ENCODE peak calls at places on chromosomes 7 and 10, in four cellular contexts. One of them, this sample, is unnamed.

GRCh38 chr10:63595072-63595471 is 73.9 kb downstream of the REEP3 start:
- DNase-seq in BJ: no peak
- DNase-seq in brain microvascular endothelial cell: no peak
- DNase-seq in CD8-positive, alpha-beta T cell: no peak
- DNase-seq in this sample: no peak

GRCh38 chr7:136517971-136518370 is 350.5 kb upstream of the CHRM2 start:
- DNase-seq in BJ: no peak
- DNase-seq in brain microvascular endothelial cell: no peak
- DNase-seq in CD8-positive, alpha-beta T cell: no peak
- DNase-seq in this sample: no peak

GRCh38 chr10:1744524-1744923 is 7.2 kb upstream of the ADARB2 start:
- DNase-seq in BJ: no peak
- DNase-seq in brain microvascular endothelial cell: no peak
- DNase-seq in CD8-positive, alpha-beta T cell: no peak
- DNase-seq in this sample: no peak

GRCh38 chr10:62426086-62426485 is 51.9 kb downstream of the ZNF365 start:
- DNase-seq in BJ: no peak
- DNase-seq in brain microvascular endothelial cell: no peak
- DNase-seq in CD8-positive, alpha-beta T cell: no peak
- DNase-seq in this sample: peak; percentile 92

GRCh38 chr10:79292789-79293746 is 54.2 kb upstream of the PPIF start:
- DNase-seq in BJ: no peak
- DNase-seq in brain microvascular endothelial cell: no peak
- DNase-seq in CD8-positive, alpha-beta T cell: no peak
- DNase-seq in this sample: no peak

GRCh38 chr10:62733654-62734293 is 70.7 kb upstream of the ADO start:
- DNase-seq in BJ: no peak
- DNase-seq in brain microvascular endothelial cell: no peak
- DNase-seq in CD8-positive, alpha-beta T cell: no peak
- DNase-seq in this sample: no peak

GRCh38 chr10:124744688-124745055 is 494 bp upstream of the FAM53B start:
- DNase-seq in BJ: no peak
- DNase-seq in brain microvascular endothelial cell: peak; percentile 56
- DNase-seq in CD8-positive, alpha-beta T cell: no peak
- DNase-seq in this sample: peak; percentile 54

GRCh38 chr7:50068026-50068425 is 25.0 kb downstream of the ZPBP start:
- DNase-seq in BJ: no peak
- DNase-seq in brain microvascular endothelial cell: no peak
- DNase-seq in CD8-positive, alpha-beta T cell: no peak
- DNase-seq in this sample: peak; percentile 18

GRCh38 chr10:42637648-42638052 is 720 bp downstream of the ZNF33B start:
- DNase-seq in BJ: no peak
- DNase-seq in brain microvascular endothelial cell: no peak
- DNase-seq in CD8-positive, alpha-beta T cell: no peak
- DNase-seq in this sample: no peak

GRCh38 chr7:128236924-128237586 is 4.0 kb upstream of the LEP start:
- DNase-seq in BJ: peak; percentile 50
- DNase-seq in brain microvascular endothelial cell: peak; percentile 84
- DNase-seq in CD8-positive, alpha-beta T cell: no peak
- DNase-seq in this sample: peak; percentile 19

GRCh38 chr7:79806161-79806734 is 328.4 kb upstream of the GNAI1 start:
- DNase-seq in BJ: no peak
- DNase-seq in brain microvascular endothelial cell: peak; percentile 22
- DNase-seq in CD8-positive, alpha-beta T cell: no peak
- DNase-seq in this sample: no peak

GRCh38 chr10:4812041-4812440 is 14.0 kb upstream of the AKR1E2 start:
- DNase-seq in BJ: no peak
- DNase-seq in brain microvascular endothelial cell: no peak
- DNase-seq in CD8-positive, alpha-beta T cell: no peak
- DNase-seq in this sample: no peak

GRCh38 chr10:85311599-85312337 is 983.4 kb downstream of the CCSER2 start:
- DNase-seq in BJ: no peak
- DNase-seq in brain microvascular endothelial cell: no peak
- DNase-seq in CD8-positive, alpha-beta T cell: no peak
- DNase-seq in this sample: no peak

GRCh38 chr10:28768227-28768626 is 90.9 kb downstream of the BAMBI start:
- DNase-seq in BJ: no peak
- DNase-seq in brain microvascular endothelial cell: no peak
- DNase-seq in CD8-positive, alpha-beta T cell: no peak
- DNase-seq in this sample: no peak

GRCh38 chr10:35961501-35961900 is 319.4 kb upstream of the FZD8 start:
- DNase-seq in BJ: no peak
- DNase-seq in brain microvascular endothelial cell: peak; percentile 65
- DNase-seq in CD8-positive, alpha-beta T cell: no peak
- DNase-seq in this sample: peak; percentile 34

GRCh38 chr7:112882506-112882905 is 92.3 kb upstream of the TMEM168 start:
- DNase-seq in BJ: no peak
- DNase-seq in brain microvascular endothelial cell: no peak
- DNase-seq in CD8-positive, alpha-beta T cell: no peak
- DNase-seq in this sample: no peak

GRCh38 chr7:124155400-124156022 is 122.6 kb upstream of the TMEM229A start:
- DNase-seq in BJ: no peak
- DNase-seq in brain microvascular endothelial cell: no peak
- DNase-seq in CD8-positive, alpha-beta T cell: no peak
- DNase-seq in this sample: peak; percentile 16

GRCh38 chr7:105713488-105714465 is 132.5 kb upstream of the EFCAB10 start:
- DNase-seq in BJ: no peak
- DNase-seq in brain microvascular endothelial cell: no peak
- DNase-seq in CD8-positive, alpha-beta T cell: no peak
- DNase-seq in this sample: no peak

GRCh38 chr7:81690251-81690650 is 79.6 kb downstream of the HGF start:
- DNase-seq in BJ: no peak
- DNase-seq in brain microvascular endothelial cell: no peak
- DNase-seq in CD8-positive, alpha-beta T cell: no peak
- DNase-seq in this sample: no peak

GRCh38 chr7:149281508-149282330 is 19.7 kb downstream of the ZNF783 start:
- DNase-seq in BJ: no peak
- DNase-seq in brain microvascular endothelial cell: no peak
- DNase-seq in CD8-positive, alpha-beta T cell: no peak
- DNase-seq in this sample: no peak

GRCh38 chr7:94397721-94398120 is 3.0 kb downstream of the COL1A2 start:
- DNase-seq in BJ: no peak
- DNase-seq in brain microvascular endothelial cell: no peak
- DNase-seq in CD8-positive, alpha-beta T cell: no peak
- DNase-seq in this sample: no peak

GRCh38 chr7:82677493-82677892 is 233.9 kb upstream of the CACNA2D1 start:
- DNase-seq in BJ: no peak
- DNase-seq in brain microvascular endothelial cell: peak; percentile 47
- DNase-seq in CD8-positive, alpha-beta T cell: peak; percentile 17
- DNase-seq in this sample: no peak